ENCODE peak calls at places on chromosome 11, in seven cellular contexts. A is colonic mucosa, M is brain microvascular endothelial cell, P is GM23248, C is H1, E is kidney, G is testis. F is an unnamed sample.

GRCh38 chr11:12285811-12286222 is 91.6 kb upstream of the PARVA start:
- DNase-seq in A (peak; percentile 16), G (peak; percentile 9), M (peak; percentile 59), P (no peak), C (no peak), E (no peak), F (no peak)

GRCh38 chr11:8604078-8604723 is 10.2 kb upstream of the STK33 start:
- DNase-seq in C (peak; percentile 17), G (peak; percentile 75), M (peak; percentile 100), A (peak; percentile 69), P (peak; percentile 100), E (no peak), F (peak; percentile 76)

GRCh38 chr11:13297917-13298356 is 20.3 kb downstream of the BMAL1 start:
- DNase-seq in C (no peak), A (no peak), G (no peak), P (no peak), M (no peak), E (no peak), F (no peak)

GRCh38 chr11:77473001-77473800 is 693 bp downstream of the PAK1 start:
- DNase-seq in A (peak; percentile 64), E (peak; percentile 82), P (peak; percentile 49), G (peak; percentile 67), C (no peak), M (no peak), F (peak; percentile 86)

GRCh38 chr11:122676638-122677037 is 21.1 kb downstream of the UBASH3B start:
- DNase-seq in P (no peak), A (no peak), E (no peak), G (no peak), C (no peak), M (no peak), F (no peak)

GRCh38 chr11:122661182-122661945 is 5.8 kb downstream of the UBASH3B start:
- DNase-seq in A (no peak), E (no peak), G (no peak), P (peak; percentile 91), M (no peak), C (no peak), F (no peak)

GRCh38 chr11:131913267-131913666 is 542.9 kb downstream of the NTM start:
- DNase-seq in G (no peak), A (no peak), M (no peak), P (peak; percentile 15), C (no peak), E (no peak), F (no peak)

GRCh38 chr11:75365711-75366181 is 14.3 kb upstream of the ARRB1 start:
- DNase-seq in C (no peak), P (peak; percentile 78), G (no peak), A (no peak), M (peak; percentile 45), E (no peak), F (no peak)

GRCh38 chr11:132217856-132218255 is 847.4 kb downstream of the NTM start:
- DNase-seq in M (no peak), P (no peak), E (no peak), C (no peak), A (no peak), G (no peak), F (no peak)

GRCh38 chr11:74138572-74138971 is 32.2 kb downstream of the C2CD3 start:
- DNase-seq in M (peak; percentile 94), E (no peak), P (peak; percentile 87), A (peak; percentile 48), G (peak; percentile 20), C (no peak), F (no peak)

GRCh38 chr11:105202844-105203548 is 63.4 kb upstream of the CARD18 start:
- DNase-seq in E (no peak), A (peak; percentile 47), G (no peak), M (no peak), C (no peak), P (no peak), F (no peak)

GRCh38 chr11:78548911-78549572 is 25.6 kb downstream of the NARS2 start:
- DNase-seq in M (no peak), P (no peak), C (no peak), E (no peak), G (no peak), A (no peak), F (no peak)

GRCh38 chr11:107496011-107496410 is 38.4 kb upstream of the CWF19L2 start:
- DNase-seq in A (no peak), M (peak; percentile 16), C (no peak), G (no peak), P (peak; percentile 87), E (no peak), F (no peak)

GRCh38 chr11:95711945-95712221 is 77.7 kb downstream of the FAM76B start:
- DNase-seq in A (no peak), M (no peak), E (no peak), G (no peak), C (no peak), P (no peak), F (no peak)

GRCh38 chr11:112085822-112086421 is 634 bp downstream of the TIMM8B start:
- DNase-seq in M (peak; percentile 29), C (no peak), A (peak; percentile 41), E (no peak), G (peak; percentile 48), P (peak; percentile 69), F (no peak)

GRCh38 chr11:76891285-76891684 is 30.6 kb downstream of the ACER3 start:
- DNase-seq in M (no peak), A (no peak), E (no peak), C (no peak), P (no peak), G (no peak), F (no peak)

GRCh38 chr11:5596611-5597201 is at the start of gene TRIM6:
- DNase-seq in C (no peak), E (peak; percentile 88), P (peak; percentile 66), A (peak; percentile 54), G (peak; percentile 66), M (peak; percentile 22), F (peak; percentile 70)

GRCh38 chr11:61362542-61362875 is 335 bp downstream of the TMEM138 start:
- DNase-seq in P (peak; percentile 90), G (peak; percentile 37), E (no peak), M (peak; percentile 53), C (no peak), A (peak; percentile 32), F (peak; percentile 63)

GRCh38 chr11:47387944-47388696 is 9.8 kb upstream of the SPI1 start:
- DNase-seq in A (no peak), C (no peak), G (no peak), M (no peak), P (no peak), E (no peak), F (no peak)

GRCh38 chr11:129846508-129847335 is 31.1 kb downstream of the TMEM45B start:
- DNase-seq in A (no peak), C (no peak), P (peak; percentile 95), M (peak; percentile 95), E (no peak), G (no peak), F (no peak)

GRCh38 chr11:4465411-4465810 is 16.3 kb downstream of the OR52K2 start:
- DNase-seq in A (no peak), P (no peak), E (no peak), C (no peak), G (no peak), M (no peak), F (no peak)

GRCh38 chr11:59756845-59757244 is 1.7 kb downstream of the STX3 start:
- DNase-seq in C (no peak), M (peak; percentile 23), G (peak; percentile 54), E (no peak), P (peak; percentile 62), A (peak; percentile 78), F (no peak)
- H3K4me3 ChIP-seq in C (peak overlapping the region; percentile 94), M (peak overlapping the region; percentile 88), G (no peak overlapping the region), E (peak overlapping the region; percentile 66), P (peak overlapping the region; percentile 91), A (peak overlapping the region; percentile 5), F (no peak overlapping the region)

GRCh38 chr11:46285173-46285572 is 7.7 kb downstream of the CREB3L1 start:
- DNase-seq in G (no peak), A (no peak), C (no peak), M (no peak), E (no peak), P (peak; percentile 64), F (no peak)
- H3K36me3 ChIP-seq in G (no peaks in the 10 kb centered on the region), A (no peaks in the 10 kb centered on the region), C (no peaks in the 10 kb centered on the region), M (peaks cover 19% of the 10 kb centered on the region), E (no peaks in the 10 kb centered on the region), P (peaks cover 3% of the 10 kb centered on the region), F (no peaks in the 10 kb centered on the region)

DNA sequence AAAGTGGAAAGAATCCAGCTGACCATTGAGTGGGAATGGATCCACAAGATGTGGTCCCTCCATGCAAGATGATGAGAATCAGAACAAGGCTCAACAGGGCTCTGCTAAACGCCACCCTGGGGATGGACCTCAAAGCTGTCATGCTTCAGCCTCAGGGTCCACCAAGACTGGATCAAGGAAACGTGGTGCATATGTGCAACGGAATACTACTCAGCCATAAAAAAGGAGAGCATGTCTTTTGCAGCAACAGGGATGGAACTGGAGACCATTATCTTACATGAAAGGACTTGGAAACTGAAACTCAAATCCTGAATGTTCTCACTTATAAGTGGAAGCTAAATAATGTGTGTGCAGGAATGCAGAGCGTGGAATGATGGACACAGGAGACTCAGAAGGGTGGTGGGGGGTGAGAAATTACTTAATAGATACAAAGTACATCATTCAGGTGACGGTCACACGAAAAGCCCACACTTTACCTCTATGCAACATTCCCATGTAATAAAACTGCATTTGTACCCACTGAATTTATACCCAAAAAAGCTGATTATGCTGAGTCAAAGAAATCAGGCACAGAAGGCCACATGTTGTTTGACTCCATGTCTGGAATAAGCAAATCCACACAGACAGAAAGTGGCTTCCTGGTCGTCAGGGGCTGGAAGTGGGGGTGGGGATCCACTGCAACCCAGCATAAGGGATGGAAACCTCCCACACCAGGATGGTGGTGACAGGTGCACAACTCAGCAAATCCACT is 116.1 kb downstream of the SHANK2 start:
- DNase-seq in E (no peak), C (no peak), P (no peak), G (no peak), A (no peak), M (no peak), F (no peak)
- H3K4me3 ChIP-seq in E (no peak overlapping the region), C (no peak overlapping the region), P (no peak overlapping the region), G (no peak overlapping the region), A (no peak overlapping the region), M (no peak overlapping the region), F (no peak overlapping the region)

GRCh38 chr11:94314064-94314463 is 9.7 kb downstream of the IZUMO1R start:
- DNase-seq in E (no peak), A (no peak), G (no peak), C (no peak), P (no peak), M (no peak), F (no peak)

GRCh38 chr11:94310191-94310875 is 6.0 kb downstream of the IZUMO1R start:
- DNase-seq in G (no peak), E (no peak), A (no peak), C (no peak), P (no peak), M (no peak), F (no peak)

GRCh38 chr11:94315664-94316063 is 11.3 kb downstream of the IZUMO1R start:
- DNase-seq in A (no peak), M (peak; percentile 2), G (no peak), C (no peak), P (peak; percentile 24), E (no peak), F (no peak)

GRCh38 chr11:94309757-94310156 is 5.4 kb downstream of the IZUMO1R start:
- DNase-seq in M (no peak), P (no peak), E (no peak), C (no peak), G (no peak), A (no peak), F (no peak)

DNA sequence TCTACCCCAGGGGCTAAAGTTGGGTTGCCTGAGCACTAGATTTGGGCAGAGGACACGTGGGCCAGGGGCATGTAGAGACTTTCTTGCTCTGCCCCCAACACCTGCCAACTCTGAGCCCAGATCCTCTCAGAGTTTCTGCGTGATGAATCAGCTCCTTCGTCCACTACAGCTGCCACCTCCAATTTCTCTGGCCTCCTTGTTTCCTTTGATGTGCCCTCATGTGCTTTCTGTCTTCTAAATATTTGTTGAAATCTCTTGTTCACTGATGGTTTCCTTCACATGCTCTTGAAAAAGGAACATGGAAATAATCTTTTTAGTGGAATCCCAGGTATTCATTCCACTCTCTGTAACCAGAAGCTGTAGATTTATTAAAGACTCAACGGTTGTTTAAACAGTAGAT is 8.0 kb downstream of the IZUMO1R start:
- DNase-seq in A (no peak), E (no peak), P (no peak), M (no peak), C (no peak), G (no peak), F (no peak)
- H3K36me3 ChIP-seq in A (no peaks in the 10 kb centered on the region), E (no peaks in the 10 kb centered on the region), P (no peaks in the 10 kb centered on the region), M (no peaks in the 10 kb centered on the region), C (no peaks in the 10 kb centered on the region), G (no peaks in the 10 kb centered on the region), F (no peaks in the 10 kb centered on the region)

F was measured in H7.